ENCODE peak calls at places on chromosomes 2 and 18, in four cellular contexts. T, L, O and B are unnamed samples. For H3K4me1, the result is how much of the 10 kb centered on the place peaks cover.

GRCh38 chr18:78934551-78935225 is 44.9 kb upstream of the SALL3 start:
- DNase-seq in O (no peak), T (no peak), L (no peak), B (no peak)

GRCh38 chr18:46264255-46264654 is 160.1 kb downstream of the HAUS1 start:
- DNase-seq in L (no peak), T (no peak), O (no peak), B (no peak)

GRCh38 chr18:3585656-3586509 is 135.9 kb downstream of the TGIF1 start:
- DNase-seq in T (peak), L (peak), O (peak), B (peak)

GRCh38 chr2:41998789-41999470 is 48.9 kb upstream of the PKDCC start:
- DNase-seq in L (no peak), T (peak), O (no peak), B (no peak)

GRCh38 chr2:62054029-62054791 is 141.7 kb upstream of the B3GNT2 start:
- DNase-seq in O (no peak), T (no peak), L (no peak), B (no peak)

GRCh38 chr2:85961053-85961452 is 72.3 kb upstream of the ST3GAL5 start:
- DNase-seq in O (no peak), T (no peak), L (no peak), B (no peak)

GRCh38 chr2:220753486-220753885 is 818.6 kb downstream of the EPHA4 start:
- DNase-seq in O (no peak), T (no peak), L (no peak), B (no peak)

GRCh38 chr2:239143858-239144712 is 256.7 kb downstream of the HDAC4 start:
- DNase-seq in L (no peak), T (peak), O (peak), B (peak)

GRCh38 chr2:157359628-157360027 is 34.0 kb upstream of the ERMN start:
- DNase-seq in L (no peak), O (no peak), T (no peak), B (no peak)

GRCh38 chr18:10303171-10303570 is 151.3 kb upstream of the APCDD1 start:
- DNase-seq in O (no peak), L (no peak), T (no peak), B (no peak)

GRCh38 chr18:10301831-10302483 is 152.5 kb upstream of the APCDD1 start:
- DNase-seq in T (no peak), O (no peak), L (no peak), B (no peak)

GRCh38 chr18:10298346-10298745 is 156.1 kb upstream of the APCDD1 start:
- DNase-seq in T (no peak), L (no peak), O (no peak), B (no peak)

GRCh38 chr18:10299686-10300085 is 154.7 kb upstream of the APCDD1 start:
- DNase-seq in T (no peak), L (no peak), O (no peak), B (no peak)

GRCh38 chr18:10300739-10301138 is 153.7 kb upstream of the APCDD1 start:
- DNase-seq in O (no peak), T (no peak), L (no peak), B (no peak)
- H3K4me1 ChIP-seq in O (under half), T (under half), L (under half), B (under half)

DNA sequence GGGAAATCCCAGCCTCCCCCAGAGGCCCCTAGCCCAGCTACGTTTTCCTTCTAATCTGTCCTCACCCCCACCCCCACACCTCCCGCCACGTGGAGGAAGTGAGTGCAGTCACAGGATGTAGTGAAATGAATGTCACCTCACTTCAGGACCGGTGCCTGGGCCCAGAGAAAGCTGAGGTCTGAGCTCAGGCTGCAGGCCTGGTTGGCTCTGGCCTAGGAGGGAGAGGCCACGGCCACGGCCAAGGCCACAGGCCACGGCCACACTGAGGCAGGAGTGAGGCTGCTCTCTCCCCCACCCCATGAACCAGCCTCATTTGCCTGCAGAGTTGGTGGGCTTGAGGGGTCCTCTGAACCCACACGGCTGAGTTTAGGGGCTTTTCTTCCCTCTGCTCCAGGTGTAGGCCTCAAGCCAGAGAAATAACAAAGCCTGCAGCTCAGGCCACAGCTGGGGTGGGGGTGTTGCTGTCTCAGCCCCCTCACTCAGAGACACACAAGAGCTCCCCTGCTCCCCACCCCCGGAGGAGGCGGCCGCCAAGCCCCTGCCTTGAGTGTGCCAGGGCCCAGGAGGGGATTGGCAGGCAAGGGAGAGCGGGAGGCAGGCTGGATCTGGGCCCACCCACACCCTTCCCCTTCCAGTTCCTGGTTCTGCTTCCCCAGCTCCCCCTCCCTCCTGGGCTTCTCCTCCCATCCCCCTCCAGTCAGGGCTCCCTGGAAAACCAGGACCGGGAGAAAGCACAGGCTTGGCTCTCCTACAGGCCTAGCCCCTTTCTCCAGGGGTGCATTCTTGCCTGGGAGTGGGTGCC is 27.0 kb downstream of the DNMT3A start:
- DNase-seq in O (peak), L (peak), T (peak), B (peak)
- H3K4me3 ChIP-seq in O (no peak), L (no peak), T (no peak), B (no peak)

DNA sequence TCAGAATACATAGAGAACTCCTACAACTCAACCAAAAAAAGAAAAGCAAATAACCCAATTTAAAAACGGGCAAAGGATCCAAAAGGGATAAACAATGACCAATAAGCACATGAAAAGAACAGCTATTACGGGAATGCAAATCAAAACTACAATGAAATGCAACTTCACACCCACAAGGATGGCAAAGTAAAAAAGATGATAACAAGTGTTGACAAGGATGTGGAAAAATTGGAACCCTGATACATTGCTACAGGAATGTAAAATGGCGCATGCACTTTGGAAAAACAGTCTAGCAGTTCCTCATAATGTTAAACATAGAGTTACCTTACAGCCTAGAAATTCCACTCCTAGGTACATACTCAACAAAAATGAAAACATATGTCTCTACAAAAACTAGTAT is 4.7 kb downstream of the EXOC6B start:
- DNase-seq in T (no peak), O (no peak), L (no peak), B (no peak)
- TF ChIP-seq CTCF in T (no peak), O (no peak), L (no peak), B (no peak)

GRCh38 chr2:9232166-9232479 is 25.5 kb downstream of the ASAP2 start:
- DNase-seq in L (no peak), O (no peak), T (no peak), B (no peak)
- H3K4me1 ChIP-seq in L (half or more), O (under half), T (half or more), B (half or more)

DNA sequence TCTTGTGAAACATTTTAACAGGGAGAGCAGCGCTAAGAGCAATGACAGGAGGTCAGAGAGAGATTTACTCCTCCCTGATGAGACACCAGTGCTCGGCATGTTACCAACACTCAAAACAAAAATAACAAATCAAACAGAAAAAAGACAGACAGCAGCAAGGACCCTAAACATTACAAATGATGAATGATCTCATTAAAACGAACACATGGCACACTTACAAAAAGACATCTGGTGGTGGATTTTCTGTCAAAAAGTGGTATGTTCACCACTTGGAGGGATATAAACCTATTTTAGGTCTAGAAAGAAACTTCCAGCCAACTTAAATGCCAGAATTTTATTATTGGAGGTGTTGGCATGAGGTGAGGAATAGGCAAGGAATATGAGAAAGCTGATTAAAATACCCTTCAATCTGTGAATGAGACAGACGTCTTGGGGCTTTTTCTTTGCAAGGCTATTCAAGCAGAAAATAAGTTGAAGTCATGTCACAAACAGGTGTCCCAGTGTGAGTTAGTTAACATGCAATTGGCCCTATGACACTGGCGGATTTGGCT is 112.8 kb downstream of the PRELID3A start:
- DNase-seq in T (no peak), O (no peak), L (no peak), B (no peak)
- H3K4me3 ChIP-seq in T (no peak), O (no peak), L (no peak), B (no peak)

DNA sequence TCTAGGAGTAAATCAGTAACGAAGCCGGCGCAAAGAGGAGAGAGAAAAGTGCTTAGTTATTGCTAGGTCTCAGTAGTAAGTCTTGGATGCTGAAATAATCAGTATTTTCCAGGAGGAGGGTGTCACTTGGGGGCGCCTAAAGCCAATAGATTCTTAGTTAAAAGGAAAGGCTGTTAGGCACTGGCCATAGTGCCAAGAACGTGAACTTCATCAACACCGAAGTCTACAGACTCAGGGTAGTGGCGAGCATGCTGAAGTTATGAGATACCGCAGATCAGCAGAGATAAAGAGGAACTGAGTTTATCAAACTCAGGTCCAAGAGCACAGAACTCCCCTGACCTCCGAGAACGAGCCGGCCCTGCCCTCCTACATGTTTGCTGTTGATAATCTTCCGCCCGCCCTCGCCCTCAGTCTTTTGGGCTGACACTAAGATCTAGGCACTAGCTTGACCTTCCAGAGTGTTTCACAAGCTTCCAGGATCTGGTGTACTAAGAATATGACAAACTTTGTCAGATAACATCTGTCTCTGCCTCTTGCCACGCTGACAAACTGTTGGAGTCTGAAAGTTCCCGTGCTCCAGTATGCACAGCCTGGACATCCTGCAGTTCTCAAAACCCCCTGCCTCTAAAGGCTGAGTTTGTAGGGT is 49.2 kb downstream of the CYB5A start:
- DNase-seq in T (no peak), L (no peak), O (no peak), B (no peak)
- TF ChIP-seq CTCF in T (no peak), L (no peak), O (no peak), B (no peak)

GRCh38 chr2:30221531-30221930 is 9.8 kb upstream of the LBH start:
- DNase-seq in L (no peak), T (no peak), O (no peak), B (no peak)

GRCh38 chr2:30217644-30218361 is 13.5 kb upstream of the LBH start:
- DNase-seq in T (no peak), O (peak), L (peak), B (peak)

GRCh38 chr2:30218814-30219213 is 12.5 kb upstream of the LBH start:
- DNase-seq in L (peak), O (no peak), T (no peak), B (no peak)

GRCh38 chr2:30222031-30222430 is 9.3 kb upstream of the LBH start:
- DNase-seq in O (no peak), T (no peak), L (no peak), B (no peak)

DNA sequence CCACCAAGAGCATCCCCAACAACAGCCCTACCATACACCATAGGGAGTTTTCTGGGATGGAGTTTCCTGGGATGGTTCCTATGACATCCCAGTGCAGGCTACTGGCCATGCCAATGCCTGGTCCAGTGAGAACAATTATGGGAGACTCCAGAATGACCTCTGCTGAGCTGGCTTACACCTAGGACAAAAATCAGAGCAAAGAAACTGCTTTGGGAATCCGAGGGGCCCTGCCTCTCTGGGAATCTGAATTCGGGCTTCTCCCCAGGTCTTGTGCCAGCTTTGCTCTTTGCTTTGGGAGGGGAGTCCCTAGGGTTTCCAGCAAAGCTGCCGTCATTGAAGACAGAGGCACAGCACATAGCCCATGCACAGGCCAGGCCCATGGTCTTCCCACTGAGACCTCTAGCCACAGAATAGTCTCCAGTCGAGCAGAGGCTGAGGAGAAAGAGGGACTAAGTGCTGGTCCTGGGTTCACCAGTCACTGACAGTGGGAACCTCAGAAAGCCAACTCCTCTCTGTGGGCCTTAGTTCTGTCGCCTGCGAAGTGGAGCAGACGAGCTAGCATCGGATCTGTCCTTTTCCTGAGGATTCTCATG is 11.4 kb upstream of the LBH start:
- DNase-seq in L (peak), T (no peak), O (no peak), B (no peak)
- H3K4me1 ChIP-seq in L (under half), T (under half), O (under half), B (under half)

DNA sequence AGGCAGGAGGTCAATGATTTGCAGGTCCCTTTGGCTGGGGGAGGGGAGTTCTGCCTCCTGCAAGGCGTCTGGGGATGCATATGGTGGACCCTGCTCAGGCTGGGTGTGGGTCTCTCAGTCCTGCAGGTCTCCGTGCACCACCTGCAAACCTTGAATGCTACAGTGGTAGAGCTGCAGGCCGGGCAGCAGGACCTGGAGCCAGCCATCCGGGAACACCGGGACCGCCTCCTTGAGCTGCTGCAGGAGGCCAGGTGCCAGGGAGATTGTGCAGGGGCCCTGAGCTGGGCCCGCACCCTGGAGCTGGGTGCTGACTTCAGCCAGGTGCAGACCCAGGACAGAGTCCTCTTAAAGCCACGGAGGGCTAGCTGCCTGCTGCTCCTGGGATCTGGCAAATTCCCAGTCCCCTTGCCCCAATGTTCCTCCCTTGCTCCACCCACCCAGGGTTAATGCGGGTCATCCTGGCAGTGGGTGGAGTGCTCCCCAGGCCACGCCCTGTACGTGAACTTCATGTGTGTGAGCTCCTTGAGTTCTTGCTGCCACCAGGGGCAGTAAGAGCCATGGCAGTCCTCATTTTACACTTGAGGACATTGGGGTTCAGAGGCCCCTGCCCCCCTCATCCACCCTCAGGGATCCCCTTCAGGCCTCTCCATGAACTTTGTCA is 3.1 kb downstream of the PROM2 start:
- DNase-seq in L (peak), T (peak), O (peak), B (no peak)
- H3K4me3 ChIP-seq in L (no peak), T (no peak), O (no peak), B (no peak)